ENCODE peak calls at places on chromosomes 13 and 19, in seven cellular contexts. One of them, this sample, is unnamed.

GRCh38 chr13:111395511-111396393 is 75.3 kb downstream of the TEX29 start:
- DNase-seq in cardiac muscle cell: no peak
- DNase-seq in pancreas: no peak
- DNase-seq in Peyer's patch: peak
- DNase-seq in adrenal gland: no peak
- DNase-seq in breast epithelium: peak
- DNase-seq in tibial nerve: no peak
- DNase-seq in this sample: no peak

GRCh38 chr19:3378352-3379146 is 12.2 kb downstream of the NFIC start:
- DNase-seq in cardiac muscle cell: no peak
- DNase-seq in pancreas: no peak
- DNase-seq in Peyer's patch: no peak
- DNase-seq in adrenal gland: no peak
- DNase-seq in breast epithelium: no peak
- DNase-seq in tibial nerve: no peak
- DNase-seq in this sample: no peak

GRCh38 chr13:20942938-20943518 is 40.5 kb upstream of the XPO4 start:
- DNase-seq in cardiac muscle cell: no peak
- DNase-seq in pancreas: no peak
- DNase-seq in Peyer's patch: no peak
- DNase-seq in adrenal gland: no peak
- DNase-seq in breast epithelium: no peak
- DNase-seq in tibial nerve: no peak
- DNase-seq in this sample: no peak

GRCh38 chr13:59012731-59013130 is 1151.0 kb downstream of the DIAPH3 start:
- DNase-seq in cardiac muscle cell: no peak
- DNase-seq in pancreas: no peak
- DNase-seq in Peyer's patch: no peak
- DNase-seq in adrenal gland: no peak
- DNase-seq in breast epithelium: no peak
- DNase-seq in tibial nerve: no peak
- DNase-seq in this sample: no peak

GRCh38 chr19:41356984-41357739 is 3.4 kb upstream of the TGFB1 start:
- DNase-seq in cardiac muscle cell: no peak
- DNase-seq in pancreas: no peak
- DNase-seq in Peyer's patch: no peak
- DNase-seq in adrenal gland: no peak
- DNase-seq in breast epithelium: no peak
- DNase-seq in tibial nerve: no peak
- DNase-seq in this sample: no peak

GRCh38 chr13:110714798-110715394 is 1.4 kb downstream of the ING1 start:
- DNase-seq in cardiac muscle cell: peak
- DNase-seq in pancreas: peak
- DNase-seq in Peyer's patch: peak
- DNase-seq in adrenal gland: peak
- DNase-seq in breast epithelium: peak
- DNase-seq in tibial nerve: peak
- DNase-seq in this sample: no peak

GRCh38 chr13:46962286-46962941 is 65.6 kb upstream of the HTR2A start:
- DNase-seq in cardiac muscle cell: peak
- DNase-seq in pancreas: no peak
- DNase-seq in Peyer's patch: no peak
- DNase-seq in adrenal gland: no peak
- DNase-seq in breast epithelium: no peak
- DNase-seq in tibial nerve: no peak
- DNase-seq in this sample: no peak

GRCh38 chr19:47379398-47379938 is 30.4 kb downstream of the DHX34 start:
- DNase-seq in cardiac muscle cell: no peak
- DNase-seq in pancreas: no peak
- DNase-seq in Peyer's patch: no peak
- DNase-seq in adrenal gland: no peak
- DNase-seq in breast epithelium: no peak
- DNase-seq in tibial nerve: no peak
- DNase-seq in this sample: no peak

GRCh38 chr13:97648171-97648880 is 214.4 kb downstream of the RAP2A start:
- DNase-seq in cardiac muscle cell: peak
- DNase-seq in pancreas: no peak
- DNase-seq in Peyer's patch: no peak
- DNase-seq in adrenal gland: no peak
- DNase-seq in breast epithelium: no peak
- DNase-seq in tibial nerve: no peak
- DNase-seq in this sample: no peak

GRCh38 chr13:29959086-29959485 is 108.7 kb upstream of the UBL3 start:
- DNase-seq in cardiac muscle cell: no peak
- DNase-seq in pancreas: no peak
- DNase-seq in Peyer's patch: no peak
- DNase-seq in adrenal gland: no peak
- DNase-seq in breast epithelium: no peak
- DNase-seq in tibial nerve: no peak
- DNase-seq in this sample: no peak

GRCh38 chr13:90416519-90416918 is 931.0 kb upstream of the MIR17HG start:
- DNase-seq in cardiac muscle cell: peak
- DNase-seq in pancreas: no peak
- DNase-seq in Peyer's patch: no peak
- DNase-seq in adrenal gland: no peak
- DNase-seq in breast epithelium: peak
- DNase-seq in tibial nerve: peak
- DNase-seq in this sample: no peak

GRCh38 chr19:46631481-46631880 is 4.5 kb downstream of the GNG8 start:
- DNase-seq in cardiac muscle cell: peak
- DNase-seq in pancreas: no peak
- DNase-seq in Peyer's patch: no peak
- DNase-seq in adrenal gland: no peak
- DNase-seq in breast epithelium: peak
- DNase-seq in tibial nerve: peak
- DNase-seq in this sample: no peak

GRCh38 chr13:109163052-109163413 is 533.6 kb downstream of the MYO16 start:
- DNase-seq in cardiac muscle cell: peak
- DNase-seq in pancreas: no peak
- DNase-seq in Peyer's patch: no peak
- DNase-seq in adrenal gland: no peak
- DNase-seq in breast epithelium: no peak
- DNase-seq in tibial nerve: no peak
- DNase-seq in this sample: no peak

GRCh38 chr19:53552001-53552721 is 14.2 kb downstream of the ZNF331 start:
- DNase-seq in cardiac muscle cell: no peak
- DNase-seq in pancreas: no peak
- DNase-seq in Peyer's patch: no peak
- DNase-seq in adrenal gland: no peak
- DNase-seq in breast epithelium: no peak
- DNase-seq in tibial nerve: no peak
- DNase-seq in this sample: no peak

GRCh38 chr13:99439048-99439447 is 62.2 kb upstream of the TM9SF2 start:
- DNase-seq in cardiac muscle cell: no peak
- DNase-seq in pancreas: no peak
- DNase-seq in Peyer's patch: no peak
- DNase-seq in adrenal gland: no peak
- DNase-seq in breast epithelium: no peak
- DNase-seq in tibial nerve: no peak
- DNase-seq in this sample: no peak

GRCh38 chr13:110699148-110700145 is 6.5 kb downstream of the CARS2 start:
- DNase-seq in cardiac muscle cell: no peak
- DNase-seq in pancreas: no peak
- DNase-seq in Peyer's patch: no peak
- DNase-seq in adrenal gland: peak
- DNase-seq in breast epithelium: no peak
- DNase-seq in tibial nerve: no peak
- DNase-seq in this sample: no peak

GRCh38 chr19:10915511-10916091 is 12.8 kb downstream of the YIPF2 start:
- DNase-seq in cardiac muscle cell: peak
- DNase-seq in pancreas: no peak
- DNase-seq in Peyer's patch: no peak
- DNase-seq in adrenal gland: peak
- DNase-seq in breast epithelium: no peak
- DNase-seq in tibial nerve: peak
- DNase-seq in this sample: no peak

GRCh38 chr13:43348397-43348796 is 325.0 kb downstream of the DNAJC15 start:
- DNase-seq in cardiac muscle cell: no peak
- DNase-seq in pancreas: no peak
- DNase-seq in Peyer's patch: no peak
- DNase-seq in adrenal gland: no peak
- DNase-seq in breast epithelium: no peak
- DNase-seq in tibial nerve: no peak
- DNase-seq in this sample: no peak

GRCh38 chr13:23608704-23609413 is 38.6 kb downstream of the TNFRSF19 start:
- DNase-seq in cardiac muscle cell: peak
- DNase-seq in pancreas: no peak
- DNase-seq in Peyer's patch: no peak
- DNase-seq in adrenal gland: peak
- DNase-seq in breast epithelium: no peak
- DNase-seq in tibial nerve: peak
- DNase-seq in this sample: no peak

GRCh38 chr19:58571575-58571947 is 1.6 kb downstream of the MZF1 start:
- DNase-seq in cardiac muscle cell: no peak
- DNase-seq in pancreas: peak
- DNase-seq in Peyer's patch: peak
- DNase-seq in adrenal gland: peak
- DNase-seq in breast epithelium: no peak
- DNase-seq in tibial nerve: no peak
- DNase-seq in this sample: no peak

GRCh38 chr19:34773555-34773864 is 495 bp upstream of the ZNF599 start:
- DNase-seq in cardiac muscle cell: no peak
- DNase-seq in pancreas: no peak
- DNase-seq in Peyer's patch: no peak
- DNase-seq in adrenal gland: no peak
- DNase-seq in breast epithelium: no peak
- DNase-seq in tibial nerve: no peak
- DNase-seq in this sample: no peak

GRCh38 chr13:50410921-50411712 is 395.9 kb downstream of the KCNRG start:
- DNase-seq in cardiac muscle cell: peak
- DNase-seq in pancreas: no peak
- DNase-seq in Peyer's patch: no peak
- DNase-seq in adrenal gland: peak
- DNase-seq in breast epithelium: no peak
- DNase-seq in tibial nerve: no peak
- DNase-seq in this sample: peak

GRCh38 chr19:46697142-46697960 is 19.6 kb downstream of the PRKD2 start:
- DNase-seq in cardiac muscle cell: peak
- DNase-seq in pancreas: peak
- DNase-seq in Peyer's patch: peak
- DNase-seq in adrenal gland: peak
- DNase-seq in breast epithelium: no peak
- DNase-seq in tibial nerve: peak
- DNase-seq in this sample: peak

GRCh38 chr19:7605490-7606222 is 10.0 kb downstream of the CAMSAP3 start:
- DNase-seq in cardiac muscle cell: peak
- DNase-seq in pancreas: peak
- DNase-seq in Peyer's patch: no peak
- DNase-seq in adrenal gland: no peak
- DNase-seq in breast epithelium: no peak
- DNase-seq in tibial nerve: no peak
- DNase-seq in this sample: no peak

GRCh38 chr13:28040977-28041376 is 52.5 kb upstream of the URAD start:
- DNase-seq in cardiac muscle cell: no peak
- DNase-seq in pancreas: no peak
- DNase-seq in Peyer's patch: no peak
- DNase-seq in adrenal gland: no peak
- DNase-seq in breast epithelium: no peak
- DNase-seq in tibial nerve: no peak
- DNase-seq in this sample: no peak

GRCh38 chr13:29771247-29771646 is 79.2 kb downstream of the UBL3 start:
- DNase-seq in cardiac muscle cell: peak
- DNase-seq in pancreas: no peak
- DNase-seq in Peyer's patch: no peak
- DNase-seq in adrenal gland: no peak
- DNase-seq in breast epithelium: no peak
- DNase-seq in tibial nerve: no peak
- DNase-seq in this sample: no peak

GRCh38 chr19:35868172-35868822 is at the start of gene APLP1:
- DNase-seq in cardiac muscle cell: peak
- DNase-seq in pancreas: peak
- DNase-seq in Peyer's patch: peak
- DNase-seq in adrenal gland: peak
- DNase-seq in breast epithelium: peak
- DNase-seq in tibial nerve: no peak
- DNase-seq in this sample: no peak

GRCh38 chr19:45973564-45974338 is at the start of gene NOVA2:
- DNase-seq in cardiac muscle cell: peak
- DNase-seq in pancreas: peak
- DNase-seq in Peyer's patch: no peak
- DNase-seq in adrenal gland: peak
- DNase-seq in breast epithelium: peak
- DNase-seq in tibial nerve: peak
- DNase-seq in this sample: no peak

GRCh38 chr19:35120492-35120891 is 4.9 kb downstream of the FXYD3 start:
- DNase-seq in cardiac muscle cell: peak
- DNase-seq in pancreas: no peak
- DNase-seq in Peyer's patch: no peak
- DNase-seq in adrenal gland: no peak
- DNase-seq in breast epithelium: no peak
- DNase-seq in tibial nerve: peak
- DNase-seq in this sample: no peak

GRCh38 chr19:48826606-48827020 is 9.7 kb downstream of the HSD17B14 start:
- DNase-seq in cardiac muscle cell: no peak
- DNase-seq in pancreas: peak
- DNase-seq in Peyer's patch: no peak
- DNase-seq in adrenal gland: no peak
- DNase-seq in breast epithelium: no peak
- DNase-seq in tibial nerve: no peak
- DNase-seq in this sample: no peak
- TF ChIP-seq CTCF in cardiac muscle cell: peak
- TF ChIP-seq CTCF in pancreas: no peak
- TF ChIP-seq CTCF in Peyer's patch: no peak
- TF ChIP-seq CTCF in adrenal gland: no peak
- TF ChIP-seq CTCF in breast epithelium: peak
- TF ChIP-seq CTCF in tibial nerve: no peak
- TF ChIP-seq CTCF in this sample: no peak

GRCh38 chr13:60331249-60332012 is 65.6 kb upstream of the TDRD3 start:
- DNase-seq in cardiac muscle cell: no peak
- DNase-seq in pancreas: no peak
- DNase-seq in Peyer's patch: no peak
- DNase-seq in adrenal gland: no peak
- DNase-seq in breast epithelium: no peak
- DNase-seq in tibial nerve: no peak
- DNase-seq in this sample: no peak
- H3K4me3 ChIP-seq in cardiac muscle cell: no peak
- H3K4me3 ChIP-seq in pancreas: no peak
- H3K4me3 ChIP-seq in Peyer's patch: no peak
- H3K4me3 ChIP-seq in adrenal gland: no peak
- H3K4me3 ChIP-seq in breast epithelium: no peak
- H3K4me3 ChIP-seq in tibial nerve: no peak
- H3K4me3 ChIP-seq in this sample: no peak

GRCh38 chr19:31583148-31583547 is 233.9 kb upstream of the TSHZ3 start:
- DNase-seq in cardiac muscle cell: peak
- DNase-seq in pancreas: no peak
- DNase-seq in Peyer's patch: no peak
- DNase-seq in adrenal gland: no peak
- DNase-seq in breast epithelium: no peak
- DNase-seq in tibial nerve: no peak
- DNase-seq in this sample: no peak
- H3K27ac ChIP-seq in cardiac muscle cell: no peak
- H3K27ac ChIP-seq in pancreas: no peak
- H3K27ac ChIP-seq in Peyer's patch: no peak
- H3K27ac ChIP-seq in adrenal gland: no peak
- H3K27ac ChIP-seq in breast epithelium: no peak
- H3K27ac ChIP-seq in tibial nerve: no peak
- H3K27ac ChIP-seq in this sample: no peak

GRCh38 chr19:1875646-1876493 is 9.4 kb downstream of the ABHD17A start:
- DNase-seq in cardiac muscle cell: peak
- DNase-seq in pancreas: peak
- DNase-seq in Peyer's patch: peak
- DNase-seq in adrenal gland: peak
- DNase-seq in breast epithelium: peak
- DNase-seq in tibial nerve: peak
- DNase-seq in this sample: peak
- TF ChIP-seq CTCF in cardiac muscle cell: no peak
- TF ChIP-seq CTCF in pancreas: no peak
- TF ChIP-seq CTCF in Peyer's patch: no peak
- TF ChIP-seq CTCF in adrenal gland: no peak
- TF ChIP-seq CTCF in breast epithelium: no peak
- TF ChIP-seq CTCF in tibial nerve: no peak
- TF ChIP-seq CTCF in this sample: no peak

This sample was measured in thoracic aorta.